ENCODE peak calls at places on chromosomes 11 and 22, in four cellular contexts. H is stomach; C is G401; E is activated naive CD4-positive, alpha-beta T cell treated with anti-CD3 and anti-CD28 coated beads for 36 hours. Y is an unnamed sample.

GRCh38 chr11:10480760-10481159 is 25.7 kb downstream of the AMPD3 start:
- DNase-seq in E (no peak), H (no peak), C (peak), Y (no peak)

GRCh38 chr11:94519478-94520084 is 7.3 kb downstream of the C11orf97 start:
- DNase-seq in E (peak), H (no peak), C (peak), Y (no peak)

GRCh38 chr22:48567213-48567975 is 1260.3 kb downstream of the BRD1 start:
- DNase-seq in H (no peak), E (no peak), C (peak), Y (no peak)

GRCh38 chr11:18700872-18701271 is 2.3 kb downstream of the TMEM86A start:
- DNase-seq in H (no peak), C (no peak), E (no peak), Y (no peak)

GRCh38 chr11:44633641-44634040 is 68.2 kb downstream of the CD82 start:
- DNase-seq in C (peak), H (no peak), E (no peak), Y (no peak)

GRCh38 chr11:48025983-48026340 is 45.6 kb downstream of the PTPRJ start:
- DNase-seq in E (no peak), H (no peak), C (no peak), Y (no peak)

GRCh38 chr11:115389790-115390189 is 114.4 kb downstream of the CADM1 start:
- DNase-seq in C (no peak), E (no peak), H (no peak), Y (no peak)

GRCh38 chr11:20351870-20352269 is 11.6 kb upstream of the HTATIP2 start:
- DNase-seq in E (no peak), H (no peak), C (no peak), Y (no peak)

GRCh38 chr11:14773755-14774154 is 118.3 kb downstream of the CYP2R1 start:
- DNase-seq in C (no peak), E (peak), H (no peak), Y (no peak)

GRCh38 chr22:39292561-39293074 is 26.8 kb downstream of the RPL3 start:
- DNase-seq in C (no peak), E (no peak), H (peak), Y (peak)

GRCh38 chr22:50292643-50293440 is 14.6 kb downstream of the PLXNB2 start:
- DNase-seq in H (no peak), E (peak), C (no peak), Y (no peak)

GRCh38 chr11:35009191-35009940 is 92.9 kb downstream of the PDHX start:
- DNase-seq in H (no peak), E (no peak), C (no peak), Y (peak)

GRCh38 chr11:462107-462890 is 12.2 kb downstream of the PTDSS2 start:
- DNase-seq in H (no peak), C (no peak), E (no peak), Y (no peak)

GRCh38 chr11:102345923-102346322 is 1.1 kb upstream of the BIRC2 start:
- DNase-seq in C (peak), E (peak), H (no peak), Y (no peak)

GRCh38 chr11:83736689-83737088 is 450.5 kb upstream of the CCDC90B start:
- DNase-seq in C (peak), E (no peak), H (no peak), Y (no peak)

GRCh38 chr11:57597461-57597892 is at the start of gene SERPING1:
- DNase-seq in H (peak), E (no peak), C (peak), Y (peak)

GRCh38 chr11:118045191-118045590 is 31.7 kb upstream of the TMPRSS4 start:
- DNase-seq in H (no peak), E (peak), C (no peak), Y (no peak)

GRCh38 chr11:93528757-93529639 is 14.2 kb downstream of the SMCO4 start:
- DNase-seq in H (no peak), E (no peak), C (no peak), Y (peak)

GRCh38 chr11:35418847-35419712 is at the start of gene SLC1A2:
- DNase-seq in C (peak), H (no peak), E (peak), Y (no peak)

GRCh38 chr11:66559141-66559861 is 9.1 kb downstream of the CTSF start:
- DNase-seq in E (peak), C (peak), H (peak), Y (peak)

GRCh38 chr22:27554106-27554814 is 247.3 kb downstream of the MN1 start:
- DNase-seq in H (peak), C (no peak), E (no peak), Y (no peak)

GRCh38 chr22:22721681-22722309 is 77.4 kb downstream of the GGTLC2 start:
- DNase-seq in H (no peak), E (peak), C (no peak), Y (no peak)

GRCh38 chr11:18721576-18722292 is 4.3 kb downstream of the IGSF22 start:
- DNase-seq in E (peak), H (peak), C (peak), Y (peak)

GRCh38 chr22:43734370-43735005 is 77.6 kb downstream of the EFCAB6 start:
- DNase-seq in H (no peak), E (no peak), C (no peak), Y (no peak)

GRCh38 chr11:104905271-104905670 is 7.0 kb upstream of the CASP12 start:
- DNase-seq in H (no peak), E (no peak), C (no peak), Y (no peak)

GRCh38 chr22:30667092-30667485 is 586 bp downstream of the DUSP18 start:
- DNase-seq in C (peak), H (no peak), E (peak), Y (peak)

GRCh38 chr22:35301370-35301874 is 1.7 kb downstream of the TOM1 start:
- DNase-seq in C (no peak), E (no peak), H (no peak), Y (no peak)

Y was measured in body of pancreas.